ENCODE peak calls at places on chromosomes 1 and 21, in six cellular contexts. One of them, this sample, is unnamed.

GRCh38 chr1:63592536-63593302 is 492 bp upstream of the PGM1 start:
- DNase-seq in lower lobe of right lung: no peak
- DNase-seq in OCI-LY7: no peak
- DNase-seq in ovary: no peak
- DNase-seq in adrenal gland: no peak
- DNase-seq in neural progenitor cell: no peak
- DNase-seq in this sample: no peak

GRCh38 chr1:234168061-234168724 is 205.1 kb upstream of the COA6 start:
- DNase-seq in neural progenitor cell: no peak
- DNase-seq in lower lobe of right lung: no peak
- DNase-seq in ovary: no peak
- DNase-seq in OCI-LY7: no peak
- DNase-seq in adrenal gland: no peak
- DNase-seq in this sample: no peak

GRCh38 chr1:19476440-19477190 is 8.7 kb downstream of the CAPZB start:
- DNase-seq in neural progenitor cell: no peak
- DNase-seq in adrenal gland: peak; percentile 78
- DNase-seq in OCI-LY7: peak; percentile 44
- DNase-seq in ovary: no peak
- DNase-seq in lower lobe of right lung: peak; percentile 55
- DNase-seq in this sample: peak; percentile 50

GRCh38 chr1:83500987-83501591 is 497.8 kb downstream of the TTLL7 start:
- DNase-seq in lower lobe of right lung: no peak
- DNase-seq in ovary: no peak
- DNase-seq in OCI-LY7: no peak
- DNase-seq in neural progenitor cell: no peak
- DNase-seq in adrenal gland: no peak
- DNase-seq in this sample: no peak

GRCh38 chr1:92484472-92485373 is 2.0 kb downstream of the GFI1 start:
- DNase-seq in neural progenitor cell: peak; percentile 80
- DNase-seq in OCI-LY7: peak; percentile 24
- DNase-seq in ovary: no peak
- DNase-seq in lower lobe of right lung: peak; percentile 66
- DNase-seq in adrenal gland: no peak
- DNase-seq in this sample: peak; percentile 17

GRCh38 chr1:214660900-214661299 is 57.9 kb downstream of the CENPF start:
- DNase-seq in neural progenitor cell: peak; percentile 19
- DNase-seq in ovary: peak; percentile 43
- DNase-seq in OCI-LY7: no peak
- DNase-seq in adrenal gland: peak; percentile 92
- DNase-seq in lower lobe of right lung: no peak
- DNase-seq in this sample: peak; percentile 75

GRCh38 chr21:46038871-46039397 is 57.4 kb downstream of the COL6A1 start:
- DNase-seq in adrenal gland: peak; percentile 66
- DNase-seq in ovary: peak; percentile 94
- DNase-seq in lower lobe of right lung: no peak
- DNase-seq in neural progenitor cell: no peak
- DNase-seq in OCI-LY7: no peak
- DNase-seq in this sample: peak; percentile 30

GRCh38 chr1:246786606-246787238 is 62.5 kb downstream of the SCCPDH start:
- DNase-seq in adrenal gland: no peak
- DNase-seq in ovary: no peak
- DNase-seq in OCI-LY7: no peak
- DNase-seq in neural progenitor cell: no peak
- DNase-seq in lower lobe of right lung: no peak
- DNase-seq in this sample: peak; percentile 52

GRCh38 chr21:30552782-30553181 is 8.3 kb downstream of the KRTAP19-7 start:
- DNase-seq in ovary: no peak
- DNase-seq in OCI-LY7: no peak
- DNase-seq in neural progenitor cell: no peak
- DNase-seq in lower lobe of right lung: no peak
- DNase-seq in adrenal gland: no peak
- DNase-seq in this sample: no peak

GRCh38 chr1:12181568-12181967 is 14.8 kb downstream of the TNFRSF1B start:
- DNase-seq in OCI-LY7: no peak
- DNase-seq in ovary: no peak
- DNase-seq in lower lobe of right lung: no peak
- DNase-seq in neural progenitor cell: no peak
- DNase-seq in adrenal gland: no peak
- DNase-seq in this sample: no peak

GRCh38 chr1:232335751-232336274 is 294.1 kb downstream of the SIPA1L2 start:
- DNase-seq in OCI-LY7: no peak
- DNase-seq in ovary: no peak
- DNase-seq in neural progenitor cell: no peak
- DNase-seq in adrenal gland: no peak
- DNase-seq in lower lobe of right lung: no peak
- DNase-seq in this sample: no peak

GRCh38 chr21:29258626-29259335 is 39.9 kb upstream of the BACH1 start:
- DNase-seq in OCI-LY7: no peak
- DNase-seq in adrenal gland: no peak
- DNase-seq in ovary: no peak
- DNase-seq in lower lobe of right lung: no peak
- DNase-seq in neural progenitor cell: no peak
- DNase-seq in this sample: no peak

GRCh38 chr1:153387785-153388184 is 3.1 kb downstream of the S100A8 start:
- DNase-seq in OCI-LY7: no peak
- DNase-seq in lower lobe of right lung: no peak
- DNase-seq in ovary: no peak
- DNase-seq in neural progenitor cell: no peak
- DNase-seq in adrenal gland: no peak
- DNase-seq in this sample: no peak
- H3K4me1 ChIP-seq in OCI-LY7: no peaks in the 10 kb centered on the region
- H3K4me1 ChIP-seq in lower lobe of right lung: peaks cover 15% of the 10 kb centered on the region
- H3K4me1 ChIP-seq in ovary: no peaks in the 10 kb centered on the region
- H3K4me1 ChIP-seq in neural progenitor cell: no peaks in the 10 kb centered on the region
- H3K4me1 ChIP-seq in adrenal gland: no peaks in the 10 kb centered on the region
- H3K4me1 ChIP-seq in this sample: no peaks in the 10 kb centered on the region

DNA sequence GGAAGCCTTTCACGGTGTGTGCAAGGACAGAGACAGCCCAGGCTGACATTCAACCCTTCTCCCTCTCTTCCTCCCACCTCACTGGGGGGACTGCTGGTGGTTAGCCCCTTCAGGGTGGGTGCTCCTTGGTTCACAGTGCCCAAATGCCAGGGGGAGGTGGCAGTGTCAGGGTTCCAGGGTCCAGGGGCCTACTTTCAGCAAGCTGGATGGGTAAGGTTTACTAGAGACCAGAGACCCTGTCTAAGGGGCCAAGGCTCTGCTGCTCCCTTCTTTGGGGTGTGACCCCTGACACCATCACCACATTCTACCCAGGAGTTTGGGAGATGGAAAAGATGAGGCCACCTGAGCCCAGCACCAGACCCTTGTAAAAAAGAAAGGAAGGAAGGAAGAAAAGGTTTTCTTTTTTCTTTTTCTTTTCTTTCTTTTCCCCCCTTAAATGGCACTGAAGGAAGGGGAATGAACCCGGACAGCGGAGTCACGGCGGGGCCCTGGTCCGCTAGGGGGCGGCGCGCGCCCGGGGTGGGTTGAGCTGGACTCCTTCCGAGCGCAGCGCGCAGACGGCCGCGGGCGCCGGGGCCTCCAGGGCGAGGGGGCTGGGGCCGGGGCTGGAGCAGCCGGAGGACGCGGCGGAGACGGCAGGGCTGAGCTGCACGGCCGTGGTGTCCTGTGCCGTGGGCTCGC is 18.8 kb downstream of the KNCN start:
- DNase-seq in adrenal gland: peak; percentile 70
- DNase-seq in OCI-LY7: peak; percentile 15
- DNase-seq in lower lobe of right lung: peak; percentile 80
- DNase-seq in neural progenitor cell: peak; percentile 90
- DNase-seq in ovary: peak; percentile 63
- DNase-seq in this sample: peak; percentile 72
- TF ChIP-seq CTCF in adrenal gland: peak; percentile 36
- TF ChIP-seq CTCF in OCI-LY7: peak; percentile 69
- TF ChIP-seq CTCF in lower lobe of right lung: peak; percentile 53
- TF ChIP-seq CTCF in neural progenitor cell: peak; percentile 82
- TF ChIP-seq CTCF in ovary: peak; percentile 36
- TF ChIP-seq CTCF in this sample: peak; percentile 32

GRCh38 chr1:75554870-75555269 is 56.0 kb downstream of the SLC44A5 start:
- DNase-seq in adrenal gland: no peak
- DNase-seq in ovary: no peak
- DNase-seq in lower lobe of right lung: no peak
- DNase-seq in OCI-LY7: no peak
- DNase-seq in neural progenitor cell: no peak
- DNase-seq in this sample: no peak
- H3K27ac ChIP-seq in adrenal gland: no peak overlapping the region
- H3K27ac ChIP-seq in ovary: no peak overlapping the region
- H3K27ac ChIP-seq in lower lobe of right lung: no peak overlapping the region
- H3K27ac ChIP-seq in OCI-LY7: no peak overlapping the region
- H3K27ac ChIP-seq in neural progenitor cell: no peak overlapping the region
- H3K27ac ChIP-seq in this sample: no peak overlapping the region

DNA sequence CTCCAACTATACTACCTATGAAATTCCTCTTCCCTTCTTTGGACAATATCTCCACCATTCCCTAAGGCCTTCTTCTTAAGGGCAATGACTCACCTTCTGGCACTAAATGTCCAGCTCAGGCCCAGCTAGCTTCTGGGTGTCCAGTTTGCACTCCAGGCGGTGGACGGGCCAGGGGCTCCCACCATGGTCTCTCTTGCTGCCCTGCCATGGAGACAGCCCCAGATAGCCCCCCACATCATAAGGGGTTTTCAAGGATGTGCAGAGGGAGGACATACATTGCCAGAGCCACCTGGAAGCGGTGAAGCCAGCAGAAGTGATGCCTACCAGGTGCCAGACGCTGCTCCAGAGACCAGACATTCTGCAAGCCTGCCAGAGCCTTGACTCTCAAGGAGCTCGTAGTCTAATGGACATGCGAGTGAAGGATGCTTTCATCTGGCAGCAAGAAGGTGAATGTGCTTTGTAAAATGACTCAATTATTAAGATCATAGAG is 43.7 kb downstream of the C1orf198 start:
- DNase-seq in neural progenitor cell: no peak
- DNase-seq in adrenal gland: peak; percentile 62
- DNase-seq in ovary: no peak
- DNase-seq in OCI-LY7: no peak
- DNase-seq in lower lobe of right lung: no peak
- DNase-seq in this sample: no peak
- H3K4me1 ChIP-seq in neural progenitor cell: peaks cover 15% of the 10 kb centered on the region
- H3K4me1 ChIP-seq in adrenal gland: peaks cover 28% of the 10 kb centered on the region
- H3K4me1 ChIP-seq in ovary: peaks cover 19% of the 10 kb centered on the region
- H3K4me1 ChIP-seq in OCI-LY7: no peaks in the 10 kb centered on the region
- H3K4me1 ChIP-seq in lower lobe of right lung: peaks cover 22% of the 10 kb centered on the region
- H3K4me1 ChIP-seq in this sample: peaks cover 48% of the 10 kb centered on the region

GRCh38 chr1:39683591-39684312 is 7.5 kb downstream of the HPCAL4 start:
- DNase-seq in adrenal gland: no peak
- DNase-seq in neural progenitor cell: peak; percentile 35
- DNase-seq in lower lobe of right lung: no peak
- DNase-seq in OCI-LY7: no peak
- DNase-seq in ovary: no peak
- DNase-seq in this sample: peak; percentile 17

GRCh38 chr1:39680751-39681150 is 8.8 kb upstream of the NT5C1A start:
- DNase-seq in neural progenitor cell: no peak
- DNase-seq in ovary: no peak
- DNase-seq in OCI-LY7: peak; percentile 19
- DNase-seq in lower lobe of right lung: no peak
- DNase-seq in adrenal gland: no peak
- DNase-seq in this sample: no peak

GRCh38 chr1:39679821-39680220 is 7.9 kb upstream of the NT5C1A start:
- DNase-seq in OCI-LY7: no peak
- DNase-seq in adrenal gland: no peak
- DNase-seq in ovary: no peak
- DNase-seq in lower lobe of right lung: no peak
- DNase-seq in neural progenitor cell: no peak
- DNase-seq in this sample: no peak

GRCh38 chr1:39681294-39681693 is 9.4 kb upstream of the NT5C1A start:
- DNase-seq in ovary: no peak
- DNase-seq in OCI-LY7: no peak
- DNase-seq in neural progenitor cell: no peak
- DNase-seq in lower lobe of right lung: no peak
- DNase-seq in adrenal gland: no peak
- DNase-seq in this sample: no peak

GRCh38 chr1:39681999-39682398 is 9.2 kb downstream of the HPCAL4 start:
- DNase-seq in neural progenitor cell: no peak
- DNase-seq in OCI-LY7: no peak
- DNase-seq in lower lobe of right lung: no peak
- DNase-seq in ovary: no peak
- DNase-seq in adrenal gland: no peak
- DNase-seq in this sample: no peak
- TF ChIP-seq CTCF in neural progenitor cell: no peak
- TF ChIP-seq CTCF in OCI-LY7: no peak
- TF ChIP-seq CTCF in lower lobe of right lung: no peak
- TF ChIP-seq CTCF in ovary: no peak
- TF ChIP-seq CTCF in adrenal gland: no peak
- TF ChIP-seq CTCF in this sample: no peak

GRCh38 chr1:85022700-85023099 is 25.6 kb downstream of the MCOLN3 start:
- DNase-seq in OCI-LY7: no peak
- DNase-seq in ovary: no peak
- DNase-seq in lower lobe of right lung: no peak
- DNase-seq in neural progenitor cell: no peak
- DNase-seq in adrenal gland: no peak
- DNase-seq in this sample: no peak

GRCh38 chr1:85019989-85020388 is 23.1 kb upstream of the MCOLN2 start:
- DNase-seq in neural progenitor cell: no peak
- DNase-seq in adrenal gland: no peak
- DNase-seq in ovary: no peak
- DNase-seq in lower lobe of right lung: no peak
- DNase-seq in OCI-LY7: no peak
- DNase-seq in this sample: no peak

GRCh38 chr1:85025940-85026339 is 22.4 kb downstream of the MCOLN3 start:
- DNase-seq in OCI-LY7: no peak
- DNase-seq in neural progenitor cell: no peak
- DNase-seq in lower lobe of right lung: no peak
- DNase-seq in adrenal gland: no peak
- DNase-seq in ovary: no peak
- DNase-seq in this sample: no peak

GRCh38 chr1:85027242-85027983 is 20.9 kb downstream of the MCOLN3 start:
- DNase-seq in lower lobe of right lung: no peak
- DNase-seq in adrenal gland: no peak
- DNase-seq in ovary: no peak
- DNase-seq in neural progenitor cell: peak; percentile 26
- DNase-seq in OCI-LY7: peak; percentile 58
- DNase-seq in this sample: no peak

GRCh38 chr1:85024736-85025135 is 23.6 kb downstream of the MCOLN3 start:
- DNase-seq in ovary: no peak
- DNase-seq in adrenal gland: no peak
- DNase-seq in neural progenitor cell: no peak
- DNase-seq in lower lobe of right lung: no peak
- DNase-seq in OCI-LY7: no peak
- DNase-seq in this sample: no peak
- H3K27ac ChIP-seq in ovary: no peak overlapping the region
- H3K27ac ChIP-seq in adrenal gland: no peak overlapping the region
- H3K27ac ChIP-seq in neural progenitor cell: no peak overlapping the region
- H3K27ac ChIP-seq in lower lobe of right lung: no peak overlapping the region
- H3K27ac ChIP-seq in OCI-LY7: no peak overlapping the region
- H3K27ac ChIP-seq in this sample: no peak overlapping the region

GRCh38 chr1:36984675-36985074 is 49.6 kb downstream of the GRIK3 start:
- DNase-seq in lower lobe of right lung: no peak
- DNase-seq in adrenal gland: no peak
- DNase-seq in ovary: no peak
- DNase-seq in neural progenitor cell: no peak
- DNase-seq in OCI-LY7: no peak
- DNase-seq in this sample: no peak
- H3K4me1 ChIP-seq in lower lobe of right lung: peaks cover 10% of the 10 kb centered on the region
- H3K4me1 ChIP-seq in adrenal gland: no peaks in the 10 kb centered on the region
- H3K4me1 ChIP-seq in ovary: peaks cover 10% of the 10 kb centered on the region
- H3K4me1 ChIP-seq in neural progenitor cell: peaks cover 15% of the 10 kb centered on the region
- H3K4me1 ChIP-seq in OCI-LY7: peaks cover 8% of the 10 kb centered on the region
- H3K4me1 ChIP-seq in this sample: no peaks in the 10 kb centered on the region

GRCh38 chr1:55035904-55036303 is 3.4 kb upstream of the PCSK9 start:
- DNase-seq in OCI-LY7: no peak
- DNase-seq in neural progenitor cell: no peak
- DNase-seq in ovary: no peak
- DNase-seq in lower lobe of right lung: no peak
- DNase-seq in adrenal gland: no peak
- DNase-seq in this sample: no peak
- TF ChIP-seq CTCF in OCI-LY7: no peak
- TF ChIP-seq CTCF in neural progenitor cell: no peak
- TF ChIP-seq CTCF in ovary: no peak
- TF ChIP-seq CTCF in lower lobe of right lung: no peak
- TF ChIP-seq CTCF in adrenal gland: no peak
- TF ChIP-seq CTCF in this sample: no peak

This sample was measured in thyroid gland.